ENCODE peak calls at places on chromosomes 13 and 19, in ten cellular contexts. A is CD8-positive, alpha-beta memory T cell; K is tibial artery; F is stomach; E is left lung; M is esophagus squamous epithelium; G is osteoblast; J is cardiac muscle cell; S is tibial nerve; R is IMR-90. Q is an unnamed sample.

GRCh38 chr19:51448011-51448744 is 10.1 kb downstream of the SIGLEC8 start:
- DNase-seq in F (no peak), J (no peak), K (no peak), S (no peak), E (no peak), G (no peak), R (no peak), A (no peak), M (no peak), Q (peak; percentile 7)

GRCh38 chr19:51994048-51994644 is 7.5 kb upstream of the ZNF350 start:
- DNase-seq in G (no peak), F (no peak), E (no peak), M (no peak), J (no peak), A (no peak), K (no peak), R (no peak), S (no peak), Q (no peak)

GRCh38 chr13:108322206-108322824 is 52.8 kb downstream of the TNFSF13B start:
- DNase-seq in J (peak; percentile 57), G (peak; percentile 30), F (no peak), E (no peak), K (no peak), S (no peak), A (no peak), M (no peak), R (peak; percentile 52), Q (peak; percentile 60)

GRCh38 chr19:55353803-55354697 is 469 bp downstream of the COX6B2 start:
- DNase-seq in R (peak; percentile 43), E (peak; percentile 74), F (peak; percentile 79), A (peak; percentile 73), J (peak; percentile 68), M (no peak), K (peak; percentile 40), S (no peak), G (peak; percentile 98), Q (peak; percentile 61)

GRCh38 chr19:38666662-38667448 is 19.4 kb downstream of the ACTN4 start:
- DNase-seq in E (no peak), J (peak; percentile 75), S (no peak), A (no peak), R (peak; percentile 81), F (no peak), K (peak; percentile 60), M (no peak), G (peak; percentile 80), Q (peak; percentile 33)

GRCh38 chr13:91546865-91547264 is 148.4 kb downstream of the GPC5 start:
- DNase-seq in S (no peak), M (no peak), K (no peak), F (no peak), G (no peak), A (no peak), R (peak; percentile 9), E (no peak), J (no peak), Q (no peak)

GRCh38 chr19:16134510-16134909 is 9.0 kb upstream of the HSH2D start:
- DNase-seq in E (no peak), S (no peak), K (no peak), R (no peak), J (no peak), F (no peak), G (peak; percentile 71), A (no peak), M (no peak), Q (no peak)

GRCh38 chr13:47603365-47603764 is 397.7 kb downstream of the SUCLA2 start:
- DNase-seq in A (no peak), R (peak; percentile 16), J (no peak), G (no peak), M (no peak), K (no peak), S (no peak), F (no peak), E (no peak), Q (no peak)

GRCh38 chr19:10079031-10079453 is 7.1 kb upstream of the SHFL start:
- DNase-seq in J (no peak), F (no peak), R (no peak), M (no peak), K (no peak), A (no peak), E (no peak), S (no peak), G (peak; percentile 23), Q (no peak)

GRCh38 chr13:114049626-114050101 is 75.8 kb upstream of the C13orf46 start:
- DNase-seq in R (no peak), E (no peak), F (no peak), S (no peak), J (no peak), G (no peak), A (no peak), M (no peak), K (no peak), Q (no peak)

GRCh38 chr13:94395889-94396288 is 83.6 kb downstream of the DCT start:
- DNase-seq in G (no peak), R (no peak), K (no peak), E (no peak), J (no peak), S (no peak), A (no peak), M (no peak), F (no peak), Q (no peak)

GRCh38 chr19:55216461-55217198 is 7.3 kb upstream of the PTPRH start:
- DNase-seq in A (peak; percentile 10), M (no peak), R (peak; percentile 100), E (peak; percentile 79), F (peak; percentile 72), K (peak; percentile 69), G (peak; percentile 99), S (peak; percentile 73), J (peak; percentile 99), Q (peak; percentile 11)

GRCh38 chr13:28423010-28423409 is 71.9 kb downstream of the FLT1 start:
- DNase-seq in E (peak; percentile 77), R (no peak), A (no peak), M (no peak), J (no peak), S (peak; percentile 21), K (peak; percentile 43), F (no peak), G (no peak), Q (no peak)

GRCh38 chr19:3313199-3313575 is 53.2 kb upstream of the NFIC start:
- DNase-seq in E (no peak), G (no peak), A (no peak), M (no peak), K (no peak), F (no peak), S (no peak), J (no peak), R (no peak), Q (no peak)
- H3K27me3 ChIP-seq in E (peaks cover 83% of the 10 kb centered on the region), G (peaks cover 20% of the 10 kb centered on the region), A (peaks cover 10% of the 10 kb centered on the region), M (no peaks in the 10 kb centered on the region), K (peaks cover 86% of the 10 kb centered on the region), F (no peaks in the 10 kb centered on the region), S (peaks cover 80% of the 10 kb centered on the region), J (peaks cover 38% of the 10 kb centered on the region), R (peaks cover 28% of the 10 kb centered on the region), Q (no peaks in the 10 kb centered on the region)

DNA sequence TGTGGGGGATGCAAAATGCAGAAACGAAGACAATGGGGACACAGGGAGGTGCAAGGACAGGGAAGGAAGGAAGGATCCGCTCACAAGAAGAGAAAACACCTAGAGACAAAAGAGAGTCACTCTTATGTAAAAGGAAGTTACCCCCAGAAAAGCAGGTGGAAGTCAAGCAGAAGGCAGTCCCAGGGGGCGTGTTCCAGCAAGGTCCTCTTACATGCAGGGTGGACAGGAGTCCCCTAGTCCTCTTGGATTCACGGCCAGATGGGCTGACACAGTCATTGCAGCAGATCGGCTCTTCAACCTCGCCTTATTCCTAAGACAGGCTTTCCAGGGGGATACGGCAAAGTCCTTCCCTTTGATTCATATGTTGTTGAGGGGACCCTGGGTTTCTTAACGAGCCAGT is 83.9 kb upstream of the SPATA13 start:
- DNase-seq in A (no peak), R (no peak), M (no peak), E (no peak), K (no peak), F (no peak), J (no peak), S (no peak), G (no peak), Q (no peak)
- H3K4me1 ChIP-seq in A (no peaks in the 10 kb centered on the region), R (no peaks in the 10 kb centered on the region), M (no peaks in the 10 kb centered on the region), E (peaks cover 5% of the 10 kb centered on the region), K (no peaks in the 10 kb centered on the region), F (peaks cover 24% of the 10 kb centered on the region), J (no peaks in the 10 kb centered on the region), S (peaks cover 24% of the 10 kb centered on the region), G (peaks cover 4% of the 10 kb centered on the region), Q (no peaks in the 10 kb centered on the region)

GRCh38 chr19:1756264-1756663 is 3.0 kb downstream of the ONECUT3 start:
- DNase-seq in A (no peak), E (no peak), M (no peak), J (no peak), S (no peak), K (no peak), G (no peak), R (no peak), F (no peak), Q (no peak)

GRCh38 chr19:1758959-1759903 is 5.9 kb downstream of the ONECUT3 start:
- DNase-seq in M (no peak), S (no peak), F (no peak), R (no peak), A (no peak), J (no peak), K (no peak), G (no peak), E (no peak), Q (peak; percentile 16)

GRCh38 chr19:1756705-1757445 is 3.6 kb downstream of the ONECUT3 start:
- DNase-seq in K (no peak), J (no peak), G (no peak), A (no peak), S (no peak), F (no peak), R (no peak), M (no peak), E (no peak), Q (no peak)

GRCh38 chr19:1758231-1758577 is 4.9 kb downstream of the ONECUT3 start:
- DNase-seq in G (no peak), S (no peak), K (no peak), M (no peak), J (no peak), F (no peak), E (no peak), A (no peak), R (no peak), Q (no peak)

GRCh38 chr19:1757468-1758230 is 4.3 kb downstream of the ONECUT3 start:
- DNase-seq in S (no peak), M (no peak), R (no peak), A (no peak), F (no peak), J (no peak), K (no peak), E (no peak), G (no peak), Q (no peak)
- H3K27me3 ChIP-seq in S (peaks cover 87% of the 10 kb centered on the region), M (peaks cover 71% of the 10 kb centered on the region), R (peaks cover 84% of the 10 kb centered on the region), A (peaks cover 44% of the 10 kb centered on the region), F (peaks cover 61% of the 10 kb centered on the region), J (peaks cover 98% of the 10 kb centered on the region), K (peaks cover 89% of the 10 kb centered on the region), E (peaks cover 92% of the 10 kb centered on the region), G (peaks cover 83% of the 10 kb centered on the region), Q (peaks cover 39% of the 10 kb centered on the region)

DNA sequence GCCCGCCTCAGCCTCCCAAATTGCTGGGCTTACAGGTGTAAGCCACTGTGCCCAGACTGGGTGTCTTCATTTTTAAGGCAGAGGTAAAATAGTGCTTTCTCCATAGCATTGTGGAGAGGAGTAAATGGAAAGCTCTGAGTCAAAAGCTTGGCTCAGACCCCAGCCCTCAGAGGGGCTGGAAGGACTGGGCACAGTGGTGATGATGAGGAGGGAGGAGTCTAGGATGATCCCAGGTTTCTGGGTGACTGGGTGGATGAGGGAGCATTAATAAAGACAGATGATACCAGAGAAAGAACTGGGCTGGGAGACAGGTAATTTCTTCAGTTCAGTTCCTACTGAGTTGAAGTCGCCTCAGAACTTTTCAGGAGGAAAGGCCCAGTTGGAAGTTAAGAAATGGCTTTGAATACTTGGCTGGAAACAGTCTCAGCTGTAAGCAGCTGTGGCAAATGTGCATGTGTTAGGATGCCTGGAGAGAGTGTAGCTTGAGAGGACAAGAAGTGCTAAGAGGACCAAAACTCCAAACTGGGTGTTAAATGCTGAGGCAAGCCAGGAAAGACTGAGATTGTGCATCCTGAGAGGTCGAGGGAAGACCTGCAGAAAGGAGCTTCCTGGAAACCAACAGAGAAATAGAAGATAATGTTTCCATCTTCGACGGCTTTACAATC is 37.1 kb upstream of the MEDAG start:
- DNase-seq in K (no peak), A (no peak), S (no peak), J (no peak), R (peak; percentile 45), F (no peak), E (no peak), G (no peak), M (no peak), Q (no peak)
- H3K4me1 ChIP-seq in K (peaks cover 75% of the 10 kb centered on the region), A (no peaks in the 10 kb centered on the region), S (peaks cover 76% of the 10 kb centered on the region), J (peaks cover 29% of the 10 kb centered on the region), R (peaks cover 58% of the 10 kb centered on the region), F (peaks cover 59% of the 10 kb centered on the region), E (no peaks in the 10 kb centered on the region), G (peaks cover 81% of the 10 kb centered on the region), M (no peaks in the 10 kb centered on the region), Q (no peaks in the 10 kb centered on the region)